ENCODE peak calls at places on chromosomes 7 and 10, in four cellular contexts. Q, P, D and U are unnamed samples.

GRCh38 chr7:214410-215212 is 22.2 kb downstream of the FAM20C start:
- DNase-seq in Q (no peak), D (no peak), P (no peak), U (no peak)

GRCh38 chr10:93680414-93681047 is 21.9 kb downstream of the FRA10AC1 start:
- DNase-seq in D (no peak), P (peak; percentile 38), Q (peak; percentile 14), U (peak; percentile 12)

GRCh38 chr7:42314696-42315095 is 77.7 kb upstream of the GLI3 start:
- DNase-seq in D (no peak), P (no peak), Q (no peak), U (no peak)

GRCh38 chr10:125033146-125033924 is 91.4 kb downstream of the ZRANB1 start:
- DNase-seq in P (no peak), Q (no peak), D (no peak), U (no peak)

GRCh38 chr7:33334349-33334748 is 205.0 kb downstream of the BBS9 start:
- DNase-seq in P (peak; percentile 6), Q (peak; percentile 9), D (no peak), U (peak; percentile 16)

GRCh38 chr7:113790025-113790424 is 128.8 kb downstream of the PPP1R3A start:
- DNase-seq in D (no peak), P (no peak), Q (no peak), U (no peak)

GRCh38 chr10:63633677-63634487 is 112.7 kb downstream of the REEP3 start:
- DNase-seq in P (peak; percentile 42), Q (peak; percentile 75), D (no peak), U (peak; percentile 46)

GRCh38 chr7:78395298-78396120 is 596.9 kb downstream of the PHTF2 start:
- DNase-seq in P (no peak), Q (no peak), D (no peak), U (no peak)

GRCh38 chr7:95430864-95431263 is 4.0 kb downstream of the PON2 start:
- DNase-seq in Q (no peak), D (no peak), P (peak; percentile 91), U (no peak)

GRCh38 chr10:111493024-111493625 is 416.3 kb downstream of the ADRA2A start:
- DNase-seq in P (no peak), D (no peak), Q (no peak), U (no peak)

GRCh38 chr10:22473459-22473858 is 128.2 kb downstream of the SPAG6 start:
- DNase-seq in D (no peak), Q (no peak), P (no peak), U (no peak)

GRCh38 chr10:23918839-23919238 is 290.1 kb upstream of the KIAA1217 start:
- DNase-seq in P (no peak), Q (no peak), D (no peak), U (no peak)

GRCh38 chr10:32376027-32376426 is 29.1 kb upstream of the EPC1 start:
- DNase-seq in P (no peak), D (no peak), Q (no peak), U (no peak)

GRCh38 chr7:55515569-55516279 is 56.6 kb downstream of the VOPP1 start:
- DNase-seq in P (no peak), D (no peak), Q (no peak), U (no peak)

GRCh38 chr10:17241611-17242333 is 13.7 kb downstream of the VIM start:
- DNase-seq in Q (no peak), D (no peak), P (no peak), U (no peak)

GRCh38 chr10:5589963-5590511 is 65.3 kb downstream of the CALML3 start:
- DNase-seq in P (no peak), Q (peak; percentile 49), D (no peak), U (no peak)

GRCh38 chr7:131173148-131173890 is 154.4 kb upstream of the MKLN1 start:
- DNase-seq in Q (no peak), P (no peak), D (no peak), U (no peak)

GRCh38 chr7:129775695-129776396 is 164.3 kb downstream of the NRF1 start:
- DNase-seq in Q (no peak), D (no peak), P (no peak), U (peak; percentile 33)

GRCh38 chr7:50684702-50685074 is 98.0 kb downstream of the GRB10 start:
- DNase-seq in P (no peak), Q (no peak), D (no peak), U (no peak)

GRCh38 chr7:2016021-2016631 is 216.6 kb downstream of the MAD1L1 start:
- DNase-seq in P (no peak), Q (no peak), D (no peak), U (peak; percentile 34)

GRCh38 chr10:109877546-109877945 is 45.8 kb downstream of the XPNPEP1 start:
- DNase-seq in D (no peak), P (no peak), Q (no peak), U (no peak)

GRCh38 chr7:29369909-29370488 is 175.4 kb downstream of the CHN2 start:
- DNase-seq in Q (no peak), D (no peak), P (no peak), U (no peak)

GRCh38 chr10:72764151-72764550 is 72.2 kb downstream of the MCU start:
- DNase-seq in D (no peak), P (peak; percentile 23), Q (no peak), U (no peak)

GRCh38 chr10:114694735-114695134 is 36.7 kb upstream of the ABLIM1 start:
- DNase-seq in Q (peak; percentile 29), D (no peak), P (peak; percentile 35), U (peak; percentile 41)

GRCh38 chr10:27783660-27784059 is 38.0 kb upstream of the MKX start:
- DNase-seq in Q (peak; percentile 6), D (no peak), P (peak; percentile 23), U (no peak)

GRCh38 chr7:50664461-50664922 is 99.3 kb upstream of the DDC start:
- DNase-seq in P (no peak), Q (no peak), D (no peak), U (no peak)

GRCh38 chr7:137538361-137538762 is 194.8 kb upstream of the PTN start:
- DNase-seq in Q (peak; percentile 14), D (no peak), P (no peak), U (no peak)

GRCh38 chr7:32427769-32428291 is 62.4 kb downstream of the LSM5 start:
- DNase-seq in Q (peak; percentile 85), D (no peak), P (peak; percentile 62), U (peak; percentile 70)

GRCh38 chr7:17521437-17521836 is 223.0 kb downstream of the AHR start:
- DNase-seq in Q (no peak), D (no peak), P (no peak), U (no peak)

GRCh38 chr7:17524746-17525145 is 226.3 kb downstream of the AHR start:
- DNase-seq in D (no peak), P (no peak), Q (no peak), U (no peak)

GRCh38 chr7:17520941-17521340 is 222.5 kb downstream of the AHR start:
- DNase-seq in D (no peak), P (no peak), Q (no peak), U (no peak)

GRCh38 chr7:17526621-17527020 is 228.2 kb downstream of the AHR start:
- DNase-seq in Q (no peak), D (no peak), P (no peak), U (no peak)

DNA sequence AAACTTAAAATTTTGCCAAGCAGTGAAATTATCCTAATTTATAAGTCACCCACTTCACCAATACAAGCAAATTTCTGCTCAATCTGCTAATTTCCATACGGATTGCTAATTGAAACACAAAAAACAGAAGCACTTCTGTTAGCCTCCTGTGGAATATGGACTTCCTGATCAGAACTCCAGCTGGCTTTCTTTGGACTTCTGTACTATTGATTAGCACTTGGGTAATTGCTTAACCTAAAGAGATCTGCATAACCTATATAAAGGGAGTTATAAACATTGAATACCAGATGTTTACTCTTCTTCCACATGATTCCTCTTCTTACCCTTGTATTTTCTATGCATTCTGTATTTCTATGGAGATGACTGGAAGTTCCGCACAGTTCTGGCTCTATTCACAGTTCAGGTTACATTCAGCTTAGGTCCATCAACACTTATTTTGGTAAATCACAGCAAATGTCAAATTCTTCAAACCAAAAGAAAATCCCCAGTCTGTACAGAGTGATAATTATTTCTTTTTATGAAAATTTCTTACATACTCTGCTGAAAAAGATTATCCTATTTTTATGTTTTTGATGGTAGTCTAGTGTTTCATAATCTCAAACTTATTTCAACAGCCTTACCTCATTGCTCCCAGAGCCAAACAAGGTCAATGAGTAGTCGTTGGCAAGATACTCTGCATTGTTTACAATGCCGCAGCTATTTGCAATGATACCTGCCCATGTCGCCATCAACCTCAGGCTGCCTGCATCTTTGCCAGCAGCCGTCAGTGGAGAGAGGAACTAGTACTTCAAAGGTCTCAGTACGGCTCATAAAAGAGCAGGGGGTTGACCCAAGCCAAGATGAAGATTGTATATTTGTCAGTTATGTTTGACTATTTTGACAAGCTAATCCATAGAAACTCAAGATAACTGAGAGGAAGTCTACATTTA is 225.6 kb downstream of the AHR start:
- DNase-seq in P (peak; percentile 44), Q (no peak), D (no peak), U (no peak)
- TF ChIP-seq NFIC in P (no peak), Q (no peak), D (no peak), U (no peak)

DNA sequence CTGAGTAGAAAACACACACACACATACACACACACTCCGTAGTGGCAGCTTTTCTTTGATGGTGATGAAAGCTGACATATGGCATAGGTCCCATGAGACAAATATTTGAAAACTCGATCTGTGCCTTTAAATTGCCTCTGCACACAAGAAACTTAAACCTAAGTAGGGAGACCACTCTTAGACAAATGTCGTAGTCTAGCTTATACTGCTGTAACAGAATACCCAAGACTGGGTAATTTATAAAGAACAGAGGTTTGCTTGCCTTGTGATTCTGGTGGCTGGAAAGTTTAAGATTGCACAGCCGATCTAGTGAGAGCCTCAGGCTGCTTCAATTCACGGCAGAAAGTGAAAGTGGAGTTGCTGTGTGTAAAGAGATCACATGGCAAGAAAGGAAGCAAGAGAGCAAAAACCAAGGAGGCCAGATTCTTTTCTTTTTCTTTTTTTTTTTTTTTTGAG is 489.4 kb upstream of the SORCS1 start:
- DNase-seq in P (no peak), Q (no peak), D (peak; percentile 37), U (no peak)
- H3K4me3 ChIP-seq in P (no peak overlapping the region), Q (no peak overlapping the region), D (peak overlapping the region; percentile 62), U (peak overlapping the region; percentile 37)

GRCh38 chr10:131692686-131693334 is 208.0 kb upstream of the PPP2R2D start:
- DNase-seq in Q (no peak), D (no peak), P (no peak), U (no peak)

GRCh38 chr10:131693766-131694165 is 207.0 kb upstream of the PPP2R2D start:
- DNase-seq in P (no peak), D (no peak), Q (no peak), U (no peak)

GRCh38 chr10:131694168-131694962 is 206.4 kb upstream of the PPP2R2D start:
- DNase-seq in D (no peak), P (no peak), Q (no peak), U (no peak)

GRCh38 chr10:131695814-131696165 is 205.0 kb upstream of the PPP2R2D start:
- DNase-seq in P (no peak), Q (no peak), D (no peak), U (no peak)

GRCh38 chr10:131694963-131695813 is 205.6 kb upstream of the PPP2R2D start:
- DNase-seq in Q (no peak), P (no peak), D (no peak), U (no peak)
- TF ChIP-seq USF2 in Q (no peak), P (no peak), D (no peak), U (no peak)

GRCh38 chr10:127736915-127737562 is at the start of gene FOXI2:
- DNase-seq in D (no peak), P (no peak), Q (no peak), U (peak; percentile 37)

GRCh38 chr10:127737563-127738511 is 852 bp downstream of the FOXI2 start:
- DNase-seq in Q (no peak), D (no peak), P (no peak), U (peak; percentile 22)

GRCh38 chr10:127739908-127740307 is 2.9 kb downstream of the FOXI2 start:
- DNase-seq in P (no peak), Q (no peak), D (no peak), U (no peak)

GRCh38 chr10:127740596-127740995 is 3.6 kb downstream of the FOXI2 start:
- DNase-seq in Q (no peak), D (no peak), P (no peak), U (no peak)

GRCh38 chr10:127738512-127739424 is 1.8 kb downstream of the FOXI2 start:
- DNase-seq in Q (no peak), D (no peak), P (no peak), U (peak; percentile 37)
- TF ChIP-seq NFIC in Q (no peak), D (no peak), P (no peak), U (no peak)